ENCODE peak calls at places on chromosomes 6 and 20, in eight cellular contexts. F is PC-3, V is astrocyte, W is GM23338, P is right lobe of liver, L is hepatocyte, N is adrenal gland, C is IMR-90. B is an unnamed sample. For H3K36me3, the result is how much of the 10 kb centered on the place peaks cover.

GRCh38 chr20:51300104-51300503 is 242.4 kb downstream of the NFATC2 start:
- DNase-seq in F (no peak), V (no peak), W (no peak), P (no peak), L (no peak), N (no peak), C (no peak), B (no peak)

GRCh38 chr6:12279322-12280098 is 10.7 kb upstream of the EDN1 start:
- DNase-seq in F (no peak), V (no peak), W (no peak), P (no peak), L (no peak), N (no peak), C (no peak), B (no peak)

GRCh38 chr6:89657445-89658158 is 19.1 kb upstream of the LYRM2 start:
- DNase-seq in F (no peak), V (no peak), W (no peak), P (no peak), L (no peak), N (no peak), C (no peak), B (no peak)

GRCh38 chr6:22785036-22785435 is 215.7 kb downstream of the HDGFL1 start:
- DNase-seq in F (no peak), V (peak), W (peak), P (no peak), L (peak), N (no peak), C (peak), B (peak)

GRCh38 chr6:99822741-99823512 is 171.1 kb downstream of the MCHR2 start:
- DNase-seq in F (peak), V (peak), W (peak), P (no peak), L (peak), N (no peak), C (peak), B (peak)

GRCh38 chr6:55652429-55652828 is 73.4 kb upstream of the HMGCLL1 start:
- DNase-seq in F (no peak), V (no peak), W (no peak), P (no peak), L (no peak), N (no peak), C (no peak), B (no peak)

GRCh38 chr6:166580076-166581050 is 6.1 kb downstream of the RAMACL start:
- DNase-seq in F (no peak), V (peak), W (no peak), P (no peak), L (no peak), N (no peak), C (no peak), B (no peak)

GRCh38 chr20:63056236-63057132 is 49.7 kb upstream of the BHLHE23 start:
- DNase-seq in F (peak), V (no peak), W (peak), P (peak), L (peak), N (peak), C (no peak), B (no peak)

GRCh38 chr6:28948782-28949486 is 25.1 kb upstream of the TRIM27 start:
- DNase-seq in F (peak), V (no peak), W (no peak), P (no peak), L (no peak), N (no peak), C (no peak), B (no peak)

GRCh38 chr6:15526129-15526764 is 136.6 kb downstream of the DTNBP1 start:
- DNase-seq in F (no peak), V (no peak), W (no peak), P (no peak), L (no peak), N (no peak), C (no peak), B (peak)

GRCh38 chr6:13243033-13243432 is 85.3 kb downstream of the TBC1D7 start:
- DNase-seq in F (no peak), V (peak), W (no peak), P (no peak), L (no peak), N (no peak), C (peak), B (no peak)

GRCh38 chr6:28757429-28758045 is 166.2 kb downstream of the TRIM27 start:
- DNase-seq in F (no peak), V (no peak), W (peak), P (no peak), L (no peak), N (no peak), C (no peak), B (no peak)

GRCh38 chr20:16501236-16501635 is 72.0 kb downstream of the KIF16B start:
- DNase-seq in F (no peak), V (no peak), W (no peak), P (no peak), L (no peak), N (no peak), C (no peak), B (no peak)

GRCh38 chr6:167713088-167713475 is 113.6 kb upstream of the AFDN start:
- DNase-seq in F (no peak), V (no peak), W (no peak), P (no peak), L (no peak), N (no peak), C (no peak), B (no peak)

GRCh38 chr6:161963634-161964244 is 689.9 kb upstream of the AGPAT4 start:
- DNase-seq in F (no peak), V (no peak), W (peak), P (no peak), L (no peak), N (no peak), C (no peak), B (no peak)

GRCh38 chr6:63740709-63741108 is 105.1 kb downstream of the PHF3 start:
- DNase-seq in F (peak), V (peak), W (no peak), P (no peak), L (no peak), N (no peak), C (peak), B (peak)

GRCh38 chr6:63527658-63528514 is 44.4 kb upstream of the LOC128125822 start:
- DNase-seq in F (peak), V (peak), W (no peak), P (no peak), L (peak), N (peak), C (peak), B (peak)

GRCh38 chr6:25962368-25963127 is at the start of gene TRIM38:
- DNase-seq in F (peak), V (peak), W (peak), P (no peak), L (peak), N (peak), C (peak), B (peak)

GRCh38 chr6:150273457-150274309 is 95.1 kb upstream of the IYD start:
- DNase-seq in F (no peak), V (peak), W (no peak), P (no peak), L (no peak), N (no peak), C (no peak), B (no peak)

GRCh38 chr20:58458342-58459057 is 56.7 kb downstream of the APCDD1L start:
- DNase-seq in F (peak), V (peak), W (no peak), P (no peak), L (no peak), N (no peak), C (peak), B (no peak)

GRCh38 chr20:57378646-57379262 is 12.4 kb upstream of the RBM38 start:
- DNase-seq in F (no peak), V (no peak), W (no peak), P (no peak), L (no peak), N (no peak), C (no peak), B (no peak)

GRCh38 chr20:2364014-2364413 is 16.7 kb upstream of the TGM6 start:
- DNase-seq in F (peak), V (no peak), W (no peak), P (no peak), L (no peak), N (no peak), C (no peak), B (no peak)

GRCh38 chr6:122751291-122751690 is 28.2 kb upstream of the FABP7 start:
- DNase-seq in F (no peak), V (no peak), W (no peak), P (no peak), L (no peak), N (no peak), C (no peak), B (no peak)

GRCh38 chr6:7541175-7542064 is at the start of gene DSP:
- DNase-seq in F (peak), V (no peak), W (peak), P (peak), L (peak), N (peak), C (no peak), B (no peak)

GRCh38 chr6:41723936-41724637 is 11.3 kb downstream of the TFEB start:
- DNase-seq in F (no peak), V (no peak), W (no peak), P (no peak), L (peak), N (no peak), C (no peak), B (no peak)
- H3K4me3 ChIP-seq in F (no peak), V (no peak), W (no peak), P (no peak), L (no peak), N (no peak), C (no peak), B (no peak)

GRCh38 chr20:7355056-7355455 is 585.2 kb downstream of the HAO1 start:
- DNase-seq in F (peak), V (no peak), W (no peak), P (no peak), L (no peak), N (no peak), C (no peak), B (peak)

GRCh38 chr20:7359739-7360138 is 580.5 kb downstream of the HAO1 start:
- DNase-seq in F (no peak), V (no peak), W (no peak), P (no peak), L (no peak), N (no peak), C (no peak), B (no peak)

GRCh38 chr20:7361321-7361720 is 578.9 kb downstream of the HAO1 start:
- DNase-seq in F (no peak), V (no peak), W (no peak), P (no peak), L (no peak), N (no peak), C (no peak), B (no peak)

GRCh38 chr20:7362601-7363000 is 577.7 kb downstream of the HAO1 start:
- DNase-seq in F (no peak), V (no peak), W (no peak), P (no peak), L (no peak), N (no peak), C (no peak), B (no peak)

GRCh38 chr20:7358670-7359069 is 581.6 kb downstream of the HAO1 start:
- DNase-seq in F (no peak), V (no peak), W (peak), P (no peak), L (no peak), N (no peak), C (no peak), B (no peak)
- TF ChIP-seq CTCF in F (peak), V (no peak), W (peak), P (no peak), L (no peak), N (no peak), C (no peak), B (no peak)

DNA sequence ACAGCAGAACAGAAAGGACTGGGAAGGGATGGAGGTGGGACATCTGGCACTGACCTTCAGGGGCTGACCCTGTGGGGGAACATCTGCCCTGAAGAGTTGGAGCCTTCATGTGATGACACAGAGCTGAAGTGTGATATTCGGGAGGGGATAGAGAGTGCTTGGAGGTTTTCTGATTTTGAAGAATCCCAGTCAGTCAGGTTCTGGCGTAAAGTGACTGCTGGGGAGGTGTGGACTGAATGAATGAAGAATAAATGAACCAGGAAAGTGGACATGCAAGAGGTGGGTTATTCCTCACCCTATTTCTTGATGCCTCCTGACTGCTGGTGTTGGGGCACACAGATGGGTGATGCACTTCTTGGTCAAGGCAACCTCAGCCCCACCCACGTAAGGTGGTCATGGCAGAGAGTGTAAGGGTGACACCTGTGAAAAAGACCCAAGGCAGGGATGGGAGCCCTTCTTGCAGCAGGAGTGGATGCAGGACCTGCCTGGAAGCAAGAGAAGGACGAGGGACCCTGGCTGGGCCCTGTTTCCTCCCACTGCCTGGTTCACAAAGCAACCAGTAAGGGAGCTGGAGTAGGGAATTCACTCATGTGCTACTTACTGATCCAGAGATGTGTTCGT is 13.1 kb downstream of the MICA start:
- DNase-seq in F (no peak), V (no peak), W (no peak), P (no peak), L (no peak), N (no peak), C (no peak), B (no peak)
- H3K36me3 ChIP-seq in F (under half), V (under half), W (under half), P (under half), L (under half), N (under half), C (under half), B (under half)

GRCh38 chr6:6351626-6352025 is 31.2 kb upstream of the F13A1 start:
- DNase-seq in F (peak), V (no peak), W (peak), P (no peak), L (no peak), N (no peak), C (no peak), B (no peak)
- H3K4me3 ChIP-seq in F (no peak), V (no peak), W (no peak), P (no peak), L (no peak), N (no peak), C (no peak), B (no peak)

GRCh38 chr6:72559067-72559466 is 62.8 kb upstream of the KCNQ5 start:
- DNase-seq in F (no peak), V (no peak), W (no peak), P (no peak), L (no peak), N (no peak), C (no peak), B (no peak)

GRCh38 chr6:72564231-72564630 is 57.6 kb upstream of the KCNQ5 start:
- DNase-seq in F (peak), V (no peak), W (no peak), P (no peak), L (no peak), N (no peak), C (peak), B (no peak)

GRCh38 chr6:72561629-72562028 is 60.2 kb upstream of the KCNQ5 start:
- DNase-seq in F (no peak), V (no peak), W (peak), P (no peak), L (no peak), N (no peak), C (no peak), B (no peak)

DNA sequence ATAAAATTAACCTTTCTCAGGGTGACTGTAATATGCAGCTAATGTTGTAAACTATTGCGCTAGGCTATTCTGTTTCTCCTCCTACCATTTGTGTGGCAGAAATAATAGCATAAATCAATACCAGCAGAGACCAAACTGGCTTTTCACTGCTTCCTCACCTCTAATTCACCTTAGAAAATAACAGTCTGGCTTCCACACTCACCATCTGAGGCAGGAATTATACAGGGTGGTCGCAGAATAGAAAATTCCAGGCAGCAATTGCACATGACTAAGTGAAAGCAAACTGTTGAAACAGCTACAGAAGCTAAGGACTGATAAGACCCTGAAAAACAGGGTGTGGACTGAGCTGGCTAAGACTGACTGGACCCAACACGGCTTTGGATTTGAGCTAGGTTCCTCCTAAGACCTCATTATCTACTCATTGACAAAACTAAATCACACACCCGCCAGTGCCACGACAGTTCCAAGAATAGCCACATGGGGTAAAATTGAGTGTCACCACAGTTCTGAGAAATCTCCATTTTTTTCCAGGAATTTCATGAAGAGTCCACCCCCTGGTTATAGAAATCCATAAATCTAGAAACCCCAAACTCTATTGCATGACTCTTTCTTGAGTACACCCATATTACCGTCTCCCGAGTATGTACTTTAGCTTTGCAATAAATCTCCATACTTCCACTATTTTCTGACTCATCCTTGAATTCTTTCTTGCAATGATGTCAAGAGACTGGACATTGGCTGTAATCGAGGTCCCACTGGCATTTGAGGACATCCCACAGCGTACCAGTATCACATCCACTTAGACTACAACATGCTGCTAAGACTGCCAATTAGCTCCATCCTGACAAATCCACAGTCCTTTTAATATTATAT is 60.9 kb upstream of the KCNQ5 start:
- DNase-seq in F (no peak), V (no peak), W (peak), P (no peak), L (no peak), N (no peak), C (peak), B (no peak)
- TF ChIP-seq CTCF in F (no peak), V (no peak), W (no peak), P (no peak), L (no peak), N (no peak), C (no peak), B (no peak)

DNA sequence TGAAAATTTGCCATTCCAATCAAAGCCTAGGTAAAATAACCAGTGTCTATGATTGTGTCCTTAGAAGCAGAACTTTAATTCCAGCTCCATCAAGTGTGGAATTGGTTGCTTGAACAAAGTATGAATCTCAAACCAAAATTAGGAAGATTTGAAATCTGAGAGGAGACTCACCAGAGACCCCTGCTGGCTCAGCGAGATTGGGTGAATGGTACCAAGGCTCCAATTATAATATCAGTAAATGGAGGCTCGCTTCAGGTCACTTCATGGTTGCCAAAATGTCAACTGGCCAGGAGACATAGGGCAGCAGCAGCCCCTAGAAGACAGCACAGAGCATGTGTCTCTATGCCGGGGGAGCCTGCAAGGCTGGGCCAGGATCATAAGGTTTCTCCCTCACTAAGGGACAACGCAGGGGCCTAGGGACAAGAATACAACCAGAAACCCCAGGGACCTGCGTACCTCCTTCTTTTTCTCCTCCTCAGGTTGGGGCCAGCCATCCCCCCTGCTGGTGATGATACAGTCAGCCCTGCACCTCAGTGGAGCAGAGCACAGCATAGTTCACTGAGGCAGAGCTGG is 14.0 kb downstream of the RBL1 start:
- DNase-seq in F (no peak), V (no peak), W (peak), P (no peak), L (no peak), N (no peak), C (no peak), B (no peak)
- H3K36me3 ChIP-seq in F (under half), V (under half), W (under half), P (under half), L (under half), N (under half), C (under half), B (under half)

DNA sequence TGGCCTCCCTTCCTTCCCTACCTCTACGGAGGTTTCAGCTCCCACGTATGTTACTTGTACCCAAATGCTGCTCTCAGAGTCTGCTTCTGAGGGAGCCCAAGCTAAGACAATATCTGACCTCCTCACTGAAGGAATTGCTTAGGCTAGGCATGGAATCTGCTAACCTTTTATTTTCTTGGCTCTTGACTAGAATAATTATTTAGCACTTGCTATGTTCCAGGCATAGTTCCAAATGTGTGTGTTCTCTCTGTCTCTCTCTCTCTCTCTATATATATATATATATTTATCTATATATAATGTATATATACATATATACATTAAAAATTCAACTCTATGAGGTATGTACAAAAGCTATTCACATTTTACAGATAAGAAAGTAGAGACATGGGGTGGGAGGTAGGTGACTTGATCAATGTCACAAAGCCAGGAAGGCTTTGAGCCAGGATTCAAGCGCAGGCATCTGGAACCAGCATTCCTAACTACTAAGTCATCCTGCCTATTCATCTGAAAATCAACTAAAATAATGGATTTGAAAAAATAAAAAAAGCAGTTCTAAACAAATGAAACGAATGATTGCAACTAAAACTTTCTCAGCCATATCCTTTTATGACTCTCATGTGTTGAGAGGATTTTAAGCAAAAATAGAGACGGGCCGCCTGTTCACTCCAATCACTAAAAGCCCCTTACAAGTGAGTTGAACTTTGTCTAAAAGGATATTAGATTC is 189.7 kb upstream of the JAG1 start:
- DNase-seq in F (peak), V (peak), W (peak), P (no peak), L (no peak), N (peak), C (peak), B (peak)
- H3K4me3 ChIP-seq in F (peak), V (peak), W (no peak), P (no peak), L (no peak), N (no peak), C (no peak), B (no peak)

B was measured in kidney epithelial cell.